ENCODE peak calls at places on chromosomes 5 and 9, in five cellular contexts. Z is neural progenitor cell, N is HCT116, C is Karpas-422, K is GM23248. X is an unnamed sample. For H3K36me3 and H3K79me2, the result is how much of the 10 kb centered on the place peaks cover.

GRCh38 chr9:112065781-112066606 is 109.1 kb downstream of the SUSD1 start:
- DNase-seq in Z (no peak), N (peak), C (no peak), K (peak), X (peak)

GRCh38 chr5:54083851-54084250 is 226.5 kb downstream of the ARL15 start:
- DNase-seq in C (no peak), K (no peak), N (no peak), Z (no peak), X (no peak)

GRCh38 chr5:57850109-57850508 is 367.5 kb upstream of the ACTBL2 start:
- DNase-seq in K (no peak), Z (no peak), N (no peak), C (no peak), X (peak)

GRCh38 chr5:138354387-138354786 is 1.9 kb downstream of the KDM3B start:
- DNase-seq in K (no peak), C (no peak), N (no peak), Z (peak), X (no peak)

GRCh38 chr5:143471666-143472411 is 68.4 kb upstream of the NR3C1 start:
- DNase-seq in C (no peak), N (no peak), Z (no peak), K (peak), X (no peak)

GRCh38 chr9:34552606-34552981 is 29.8 kb upstream of the ENHO start:
- DNase-seq in K (no peak), N (no peak), Z (no peak), C (no peak), X (no peak)

GRCh38 chr5:135608761-135609443 is 30.1 kb upstream of the CXCL14 start:
- DNase-seq in C (no peak), Z (no peak), N (no peak), K (no peak), X (no peak)

GRCh38 chr9:91359083-91359482 is 2.6 kb downstream of the AUH start:
- DNase-seq in C (no peak), Z (no peak), K (no peak), N (no peak), X (no peak)

GRCh38 chr5:109863752-109864151 is 174.0 kb downstream of the MAN2A1 start:
- DNase-seq in Z (no peak), N (no peak), C (no peak), K (peak), X (no peak)

GRCh38 chr5:172984244-172984953 is 828 bp downstream of the ATP6V0E1 start:
- DNase-seq in N (peak), C (peak), K (peak), Z (peak), X (peak)

DNA sequence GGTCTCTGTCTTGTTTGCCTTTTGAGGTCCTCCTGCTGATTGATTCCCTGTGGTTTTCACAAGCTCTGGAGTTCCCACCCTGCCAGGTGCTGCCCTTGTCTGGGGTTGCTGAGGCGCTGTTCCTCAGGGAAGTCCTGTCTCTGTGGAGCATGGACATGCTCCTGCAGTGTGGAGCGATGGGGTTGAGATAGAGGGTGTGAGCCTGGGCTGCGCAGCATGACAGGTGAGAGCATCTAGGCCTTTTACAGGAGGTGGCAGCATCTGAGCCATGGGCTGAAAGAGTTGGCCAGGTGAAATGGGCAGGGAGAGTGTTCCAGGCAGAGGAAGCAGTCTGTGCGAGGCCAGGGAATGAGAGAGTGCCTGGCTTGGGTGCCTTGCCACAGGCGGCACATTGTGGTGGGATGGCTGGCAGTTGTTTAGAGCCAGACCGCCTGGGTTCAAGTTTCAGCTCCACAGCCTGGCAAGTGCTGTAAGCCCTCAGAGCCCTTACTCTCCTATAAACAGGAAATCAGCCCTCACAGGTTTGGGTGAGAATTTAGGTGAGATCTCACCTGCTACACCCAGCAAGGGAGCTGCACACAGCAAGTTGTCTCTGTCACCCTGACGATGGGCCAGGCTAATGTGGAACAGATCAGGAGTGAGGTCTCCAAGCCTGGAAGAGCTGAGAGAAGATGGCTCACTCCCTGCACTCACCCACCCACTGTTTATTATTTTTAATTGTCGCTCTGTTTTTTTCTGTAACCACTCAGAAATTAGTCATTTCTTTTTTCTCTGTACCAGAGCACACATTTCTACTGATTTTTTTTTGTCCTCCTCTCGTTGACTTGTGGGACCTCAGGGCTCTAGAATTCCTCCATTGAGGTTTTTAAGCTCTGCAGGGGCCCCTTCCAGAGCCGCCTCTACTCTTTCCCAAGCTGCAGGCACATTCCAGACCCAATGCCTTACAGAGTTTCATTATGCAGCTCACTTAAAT is 19.6 kb downstream of the TCOF1 start:
- DNase-seq in K (peak), Z (no peak), N (no peak), C (no peak), X (no peak)
- H3K36me3 ChIP-seq in K (under half), Z (under half), N (half or more), C (under half), X (under half)

GRCh38 chr5:131218392-131218791 is 45.5 kb upstream of the CDC42SE2 start:
- DNase-seq in Z (no peak), K (no peak), C (no peak), N (no peak), X (no peak)
- H3K79me2 ChIP-seq in Z (under half), K (under half), C (half or more), N (under half), X (under half)

DNA sequence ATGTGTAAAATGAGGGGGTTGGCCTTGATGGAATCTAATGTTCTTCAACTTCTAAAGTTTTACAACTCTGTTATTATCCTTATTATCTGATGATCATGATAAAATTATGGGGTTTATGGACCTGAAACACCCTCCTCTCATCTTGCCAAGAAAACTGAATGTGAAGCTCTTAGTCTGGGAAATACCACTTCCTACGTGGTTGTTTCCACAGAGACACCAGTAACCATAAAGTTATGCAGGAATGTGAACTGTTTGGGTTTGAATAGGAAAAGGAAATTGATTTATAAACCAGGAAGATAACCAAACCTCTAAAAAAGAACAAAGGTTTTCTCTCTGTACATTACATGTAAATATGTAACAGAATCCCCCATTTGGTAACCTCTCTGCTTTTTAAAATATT is 28.3 kb upstream of the RAI14 start:
- DNase-seq in Z (no peak), K (peak), N (no peak), C (no peak), X (peak)
- H3K27ac ChIP-seq in Z (no peak), K (peak), N (no peak), C (no peak), X (peak)

GRCh38 chr5:1706428-1706827 is 93.2 kb downstream of the MRPL36 start:
- DNase-seq in Z (no peak), K (no peak), C (no peak), N (no peak), X (no peak)
- H3K36me3 ChIP-seq in Z (under half), K (under half), C (under half), N (under half), X (under half)

DNA sequence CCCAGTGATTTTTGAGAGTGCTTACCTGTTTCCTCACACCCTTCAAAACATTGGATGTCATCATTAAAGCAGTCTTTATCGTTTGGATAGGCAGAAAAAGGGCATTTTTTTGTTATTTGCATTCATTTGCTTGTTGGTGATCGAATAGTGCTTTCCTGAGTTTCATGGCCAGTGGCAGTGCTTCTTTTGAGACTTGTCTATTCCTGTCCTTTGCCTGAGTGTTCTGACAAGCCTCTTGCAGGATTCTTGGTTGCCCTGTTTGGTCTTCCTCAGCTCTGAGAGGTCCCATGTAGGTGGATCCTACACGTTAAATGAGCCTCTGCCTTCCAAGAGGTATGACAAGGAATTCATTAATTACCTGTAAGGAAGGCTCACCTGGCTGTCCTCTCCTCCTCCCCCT is 52.8 kb downstream of the DAB2IP start:
- DNase-seq in K (no peak), C (no peak), N (no peak), Z (no peak), X (no peak)
- H3K79me2 ChIP-seq in K (half or more), C (under half), N (under half), Z (half or more), X (under half)

GRCh38 chr9:16241231-16241630 is 629.2 kb downstream of the BNC2 start:
- DNase-seq in N (no peak), K (peak), Z (no peak), C (no peak), X (no peak)
- H3K27ac ChIP-seq in N (no peak), K (peak), Z (no peak), C (no peak), X (no peak)

GRCh38 chr9:123162359-123163345 is 105.7 kb downstream of the STRBP start:
- DNase-seq in N (no peak), C (no peak), Z (no peak), K (no peak), X (peak)

GRCh38 chr9:123157216-123157615 is 111.2 kb downstream of the STRBP start:
- DNase-seq in C (no peak), Z (no peak), N (no peak), K (peak), X (peak)
- H3K36me3 ChIP-seq in C (half or more), Z (under half), N (under half), K (under half), X (under half)

X was measured in endothelial cell of umbilical vein.